ENCODE peak calls at places on chromosomes 16 and 17, in seven cellular contexts. One of them, this sample, is unnamed.

GRCh38 chr17:1054656-1055055 is 57.7 kb downstream of the TIMM22 start:
- DNase-seq in lower leg skin: no peak
- DNase-seq in HTR-8/SVneo: no peak
- DNase-seq in T-cell: no peak
- DNase-seq in kidney tubule cell: no peak
- DNase-seq in smooth muscle cell of the brain vasculature: no peak
- DNase-seq in NCI-H774: no peak
- DNase-seq in this sample: no peak

GRCh38 chr17:57528084-57528451 is 217.0 kb downstream of the CCDC182 start:
- DNase-seq in HTR-8/SVneo: no peak
- DNase-seq in T-cell: no peak
- DNase-seq in lower leg skin: no peak
- DNase-seq in smooth muscle cell of the brain vasculature: no peak
- DNase-seq in kidney tubule cell: no peak
- DNase-seq in NCI-H774: peak
- DNase-seq in this sample: peak

GRCh38 chr17:31508310-31509094 is 117.0 kb downstream of the RAB11FIP4 start:
- DNase-seq in smooth muscle cell of the brain vasculature: no peak
- DNase-seq in HTR-8/SVneo: no peak
- DNase-seq in NCI-H774: no peak
- DNase-seq in T-cell: peak
- DNase-seq in lower leg skin: no peak
- DNase-seq in kidney tubule cell: no peak
- DNase-seq in this sample: no peak

GRCh38 chr17:76252040-76252954 is 12.0 kb upstream of the RNF157 start:
- DNase-seq in NCI-H774: no peak
- DNase-seq in lower leg skin: peak
- DNase-seq in T-cell: peak
- DNase-seq in HTR-8/SVneo: peak
- DNase-seq in kidney tubule cell: peak
- DNase-seq in smooth muscle cell of the brain vasculature: no peak
- DNase-seq in this sample: no peak

GRCh38 chr17:44898768-44899073 is 524 bp downstream of the EFTUD2 start:
- DNase-seq in kidney tubule cell: no peak
- DNase-seq in lower leg skin: no peak
- DNase-seq in smooth muscle cell of the brain vasculature: no peak
- DNase-seq in HTR-8/SVneo: no peak
- DNase-seq in NCI-H774: no peak
- DNase-seq in T-cell: no peak
- DNase-seq in this sample: no peak

GRCh38 chr16:50068550-50068949 is 2.8 kb downstream of the HEATR3 start:
- DNase-seq in T-cell: no peak
- DNase-seq in HTR-8/SVneo: no peak
- DNase-seq in kidney tubule cell: no peak
- DNase-seq in smooth muscle cell of the brain vasculature: no peak
- DNase-seq in NCI-H774: no peak
- DNase-seq in lower leg skin: no peak
- DNase-seq in this sample: no peak

GRCh38 chr17:7873051-7873450 is 15.2 kb downstream of the CYB5D1 start:
- DNase-seq in smooth muscle cell of the brain vasculature: no peak
- DNase-seq in lower leg skin: no peak
- DNase-seq in NCI-H774: no peak
- DNase-seq in HTR-8/SVneo: no peak
- DNase-seq in T-cell: no peak
- DNase-seq in kidney tubule cell: no peak
- DNase-seq in this sample: no peak

GRCh38 chr17:18185832-18186231 is 2.2 kb downstream of the ALKBH5 start:
- DNase-seq in kidney tubule cell: peak
- DNase-seq in smooth muscle cell of the brain vasculature: no peak
- DNase-seq in lower leg skin: no peak
- DNase-seq in HTR-8/SVneo: no peak
- DNase-seq in T-cell: no peak
- DNase-seq in NCI-H774: no peak
- DNase-seq in this sample: no peak

GRCh38 chr17:46742539-46743270 is 75.8 kb downstream of the WNT3 start:
- DNase-seq in smooth muscle cell of the brain vasculature: peak
- DNase-seq in kidney tubule cell: peak
- DNase-seq in HTR-8/SVneo: peak
- DNase-seq in T-cell: no peak
- DNase-seq in lower leg skin: no peak
- DNase-seq in NCI-H774: no peak
- DNase-seq in this sample: peak

GRCh38 chr16:74667215-74667765 is 613 bp upstream of the RFWD3 start:
- DNase-seq in HTR-8/SVneo: no peak
- DNase-seq in lower leg skin: no peak
- DNase-seq in kidney tubule cell: peak
- DNase-seq in smooth muscle cell of the brain vasculature: no peak
- DNase-seq in T-cell: peak
- DNase-seq in NCI-H774: peak
- DNase-seq in this sample: peak

GRCh38 chr17:10748475-10749110 is 18.8 kb upstream of the TMEM220 start:
- DNase-seq in lower leg skin: no peak
- DNase-seq in T-cell: no peak
- DNase-seq in smooth muscle cell of the brain vasculature: no peak
- DNase-seq in kidney tubule cell: no peak
- DNase-seq in HTR-8/SVneo: no peak
- DNase-seq in NCI-H774: no peak
- DNase-seq in this sample: no peak

GRCh38 chr17:81394831-81395599 is at the start of gene BAHCC1:
- DNase-seq in HTR-8/SVneo: peak
- DNase-seq in smooth muscle cell of the brain vasculature: peak
- DNase-seq in NCI-H774: peak
- DNase-seq in lower leg skin: peak
- DNase-seq in T-cell: peak
- DNase-seq in kidney tubule cell: peak
- DNase-seq in this sample: peak

GRCh38 chr17:56699186-56699895 is 105.8 kb downstream of the NOG start:
- DNase-seq in smooth muscle cell of the brain vasculature: peak
- DNase-seq in HTR-8/SVneo: peak
- DNase-seq in kidney tubule cell: peak
- DNase-seq in NCI-H774: no peak
- DNase-seq in lower leg skin: peak
- DNase-seq in T-cell: no peak
- DNase-seq in this sample: no peak

GRCh38 chr16:69349508-69349907 is 2.1 kb downstream of the TMED6 start:
- DNase-seq in lower leg skin: no peak
- DNase-seq in smooth muscle cell of the brain vasculature: no peak
- DNase-seq in NCI-H774: no peak
- DNase-seq in HTR-8/SVneo: no peak
- DNase-seq in kidney tubule cell: no peak
- DNase-seq in T-cell: no peak
- DNase-seq in this sample: no peak

GRCh38 chr16:58615280-58615679 is 14.3 kb downstream of the CNOT1 start:
- DNase-seq in NCI-H774: no peak
- DNase-seq in smooth muscle cell of the brain vasculature: no peak
- DNase-seq in lower leg skin: no peak
- DNase-seq in T-cell: no peak
- DNase-seq in kidney tubule cell: no peak
- DNase-seq in HTR-8/SVneo: no peak
- DNase-seq in this sample: no peak

GRCh38 chr16:81730090-81731051 is 48.7 kb upstream of the PLCG2 start:
- DNase-seq in T-cell: peak
- DNase-seq in lower leg skin: peak
- DNase-seq in HTR-8/SVneo: peak
- DNase-seq in kidney tubule cell: peak
- DNase-seq in smooth muscle cell of the brain vasculature: peak
- DNase-seq in NCI-H774: peak
- DNase-seq in this sample: peak

GRCh38 chr17:12605222-12605621 is 60.5 kb upstream of the MYOCD start:
- DNase-seq in HTR-8/SVneo: no peak
- DNase-seq in smooth muscle cell of the brain vasculature: no peak
- DNase-seq in NCI-H774: no peak
- DNase-seq in lower leg skin: no peak
- DNase-seq in T-cell: no peak
- DNase-seq in kidney tubule cell: no peak
- DNase-seq in this sample: no peak

GRCh38 chr16:69703638-69704037 is 22.7 kb downstream of the NQO1 start:
- DNase-seq in NCI-H774: no peak
- DNase-seq in smooth muscle cell of the brain vasculature: no peak
- DNase-seq in T-cell: no peak
- DNase-seq in kidney tubule cell: no peak
- DNase-seq in lower leg skin: no peak
- DNase-seq in HTR-8/SVneo: no peak
- DNase-seq in this sample: no peak

GRCh38 chr17:17943281-17943984 is 28.8 kb downstream of the TOM1L2 start:
- DNase-seq in lower leg skin: no peak
- DNase-seq in NCI-H774: no peak
- DNase-seq in smooth muscle cell of the brain vasculature: no peak
- DNase-seq in kidney tubule cell: no peak
- DNase-seq in T-cell: no peak
- DNase-seq in HTR-8/SVneo: no peak
- DNase-seq in this sample: no peak

GRCh38 chr17:8345951-8346665 is 6.5 kb downstream of the ODF4 start:
- DNase-seq in NCI-H774: no peak
- DNase-seq in smooth muscle cell of the brain vasculature: no peak
- DNase-seq in T-cell: no peak
- DNase-seq in HTR-8/SVneo: no peak
- DNase-seq in lower leg skin: peak
- DNase-seq in kidney tubule cell: no peak
- DNase-seq in this sample: no peak

GRCh38 chr16:67666538-67667433 is at the start of the genes C16orf86 and ENKD1:
- DNase-seq in T-cell: peak
- DNase-seq in smooth muscle cell of the brain vasculature: no peak
- DNase-seq in NCI-H774: peak
- DNase-seq in kidney tubule cell: peak
- DNase-seq in lower leg skin: peak
- DNase-seq in HTR-8/SVneo: peak
- DNase-seq in this sample: peak

GRCh38 chr16:46496701-46497100 is 124.5 kb downstream of the SHCBP1 start:
- DNase-seq in lower leg skin: no peak
- DNase-seq in T-cell: no peak
- DNase-seq in smooth muscle cell of the brain vasculature: no peak
- DNase-seq in HTR-8/SVneo: no peak
- DNase-seq in NCI-H774: no peak
- DNase-seq in kidney tubule cell: no peak
- DNase-seq in this sample: no peak

GRCh38 chr17:50935201-50936124 is 69.3 kb upstream of the TOB1 start:
- DNase-seq in kidney tubule cell: peak
- DNase-seq in smooth muscle cell of the brain vasculature: no peak
- DNase-seq in T-cell: no peak
- DNase-seq in lower leg skin: no peak
- DNase-seq in NCI-H774: peak
- DNase-seq in HTR-8/SVneo: no peak
- DNase-seq in this sample: no peak

GRCh38 chr16:491225-491919 is 36.1 kb upstream of the CAPN15 start:
- DNase-seq in NCI-H774: no peak
- DNase-seq in lower leg skin: no peak
- DNase-seq in kidney tubule cell: no peak
- DNase-seq in HTR-8/SVneo: no peak
- DNase-seq in T-cell: no peak
- DNase-seq in smooth muscle cell of the brain vasculature: no peak
- DNase-seq in this sample: no peak

GRCh38 chr16:22326771-22327445 is 29.7 kb downstream of the POLR3E start:
- DNase-seq in NCI-H774: no peak
- DNase-seq in T-cell: no peak
- DNase-seq in HTR-8/SVneo: no peak
- DNase-seq in smooth muscle cell of the brain vasculature: no peak
- DNase-seq in kidney tubule cell: no peak
- DNase-seq in lower leg skin: no peak
- DNase-seq in this sample: no peak

GRCh38 chr17:1985686-1986085 is 39.4 kb downstream of the RTN4RL1 start:
- DNase-seq in T-cell: no peak
- DNase-seq in NCI-H774: no peak
- DNase-seq in HTR-8/SVneo: no peak
- DNase-seq in smooth muscle cell of the brain vasculature: no peak
- DNase-seq in kidney tubule cell: no peak
- DNase-seq in lower leg skin: no peak
- DNase-seq in this sample: no peak